ENCODE peak calls at places on chromosomes 4 and X, in four cellular contexts. T, V, S and L are unnamed samples.

GRCh38 chr4:6333301-6334202 is 63.9 kb downstream of the WFS1 start:
- DNase-seq in T (no peak), V (no peak), S (no peak), L (peak; percentile 14)

GRCh38 chr4:114317564-114317963 is 281.0 kb upstream of the UGT8 start:
- DNase-seq in T (no peak), V (no peak), S (no peak), L (no peak)

GRCh38 chr4:91116861-91117260 is 989.7 kb downstream of the CCSER1 start:
- DNase-seq in T (no peak), V (no peak), S (no peak), L (peak; percentile 33)

GRCh38 chr4:25098964-25099843 is 61.0 kb downstream of the SEPSECS start:
- DNase-seq in T (peak; percentile 89), V (no peak), S (peak; percentile 44), L (no peak)

GRCh38 chr4:17807446-17807845 is 3.1 kb downstream of the DCAF16 start:
- DNase-seq in T (no peak), V (no peak), S (no peak), L (no peak)

GRCh38 chr4:148016063-148016637 is 284.3 kb downstream of the ARHGAP10 start:
- DNase-seq in T (no peak), V (no peak), S (no peak), L (no peak)

GRCh38 chr4:125639182-125639621 is 324.4 kb downstream of the FAT4 start:
- DNase-seq in T (no peak), V (no peak), S (no peak), L (no peak)

GRCh38 chr4:53489279-53489889 is 101.9 kb downstream of the LNX1 start:
- DNase-seq in T (no peak), V (no peak), S (no peak), L (no peak)

GRCh38 chr4:72779256-72779655 is 210.2 kb upstream of the ADAMTS3 start:
- DNase-seq in T (no peak), V (no peak), S (no peak), L (no peak)

GRCh38 chrX:71147496-71148277 is 3.0 kb downstream of the NLGN3 start:
- DNase-seq in T (no peak), V (no peak), S (no peak), L (no peak)

GRCh38 chr4:64001229-64001898 is 407.9 kb downstream of the TECRL start:
- DNase-seq in T (no peak), V (no peak), S (no peak), L (peak; percentile 79)

GRCh38 chr4:135274461-135274860 is 1072.9 kb upstream of the PABPC4L start:
- DNase-seq in T (no peak), V (no peak), S (no peak), L (no peak)

GRCh38 chr4:36243355-36244256 is 708 bp downstream of the ARAP2 start:
- DNase-seq in T (peak; percentile 68), V (peak; percentile 18), S (peak; percentile 72), L (peak; percentile 37)

GRCh38 chr4:145719752-145720624 is 40.0 kb downstream of the C4orf51 start:
- DNase-seq in T (no peak), V (no peak), S (no peak), L (no peak)

GRCh38 chr4:113555868-113556267 is 205.7 kb downstream of the CAMK2D start:
- DNase-seq in T (peak; percentile 17), V (no peak), S (no peak), L (no peak)

GRCh38 chr4:127000846-127001245 is 631.9 kb upstream of the INTU start:
- DNase-seq in T (no peak), V (no peak), S (no peak), L (no peak)

GRCh38 chr4:61202100-61202637 is 2.0 kb downstream of the ADGRL3 start:
- DNase-seq in T (peak; percentile 2), V (no peak), S (peak; percentile 58), L (no peak)

GRCh38 chrX:19544693-19545305 is 29.5 kb upstream of the MAP3K15 start:
- DNase-seq in T (peak; percentile 73), V (peak; percentile 16), S (no peak), L (peak; percentile 55)

GRCh38 chrX:130378008-130378669 is 7.3 kb downstream of the GPR119 start:
- DNase-seq in T (no peak), V (no peak), S (no peak), L (no peak)

GRCh38 chrX:118579417-118579816 is 83.8 kb downstream of the DOCK11 start:
- DNase-seq in T (no peak), V (no peak), S (no peak), L (no peak)

GRCh38 chr4:173490817-173491518 is 39.1 kb downstream of the HAND2 start:
- DNase-seq in T (no peak), V (no peak), S (no peak), L (no peak)

GRCh38 chr4:179941911-179942310 is 2301.3 kb upstream of the TENM3 start:
- DNase-seq in T (no peak), V (no peak), S (no peak), L (peak; percentile 32)

GRCh38 chrX:129781134-129782014 is 1.6 kb downstream of the SASH3 start:
- DNase-seq in T (peak; percentile 40), V (peak; percentile 66), S (no peak), L (peak; percentile 92)

GRCh38 chr4:110163327-110164070 is 34.9 kb downstream of the ELOVL6 start:
- DNase-seq in T (no peak), V (no peak), S (no peak), L (no peak)

GRCh38 chr4:137394000-137394399 is 138.3 kb downstream of the PCDH18 start:
- DNase-seq in T (no peak), V (no peak), S (peak; percentile 50), L (no peak)

GRCh38 chrX:43559643-43560042 is 96.5 kb upstream of the MAOA start:
- DNase-seq in T (peak; percentile 71), V (peak; percentile 6), S (peak; percentile 33), L (peak; percentile 31)